ENCODE peak calls at places on chromosomes 12 and 14, in ten cellular contexts. One of them, this sample, is unnamed.

GRCh38 chr14:70808402-70809237 is 693 bp downstream of the MAP3K9 start:
- DNase-seq in uterus: no peak
- DNase-seq in tibial artery: no peak
- DNase-seq in CD8-positive, alpha-beta memory T cell: peak; percentile 28
- DNase-seq in PC-9: no peak
- DNase-seq in neuronal stem cell: peak; percentile 51
- DNase-seq in heart right ventricle: peak; percentile 21
- DNase-seq in left ventricle myocardium inferior: peak; percentile 23
- DNase-seq in stomach: peak; percentile 39
- DNase-seq in body of pancreas: peak; percentile 45
- DNase-seq in this sample: peak; percentile 48

GRCh38 chr12:49698619-49699545 is 8.3 kb downstream of the FMNL3 start:
- DNase-seq in uterus: peak; percentile 22
- DNase-seq in tibial artery: peak; percentile 76
- DNase-seq in CD8-positive, alpha-beta memory T cell: peak; percentile 40
- DNase-seq in PC-9: no peak
- DNase-seq in neuronal stem cell: no peak
- DNase-seq in heart right ventricle: peak; percentile 33
- DNase-seq in left ventricle myocardium inferior: peak; percentile 40
- DNase-seq in stomach: no peak
- DNase-seq in body of pancreas: no peak
- DNase-seq in this sample: peak; percentile 23

GRCh38 chr12:42584539-42585174 is 4.9 kb downstream of the PRICKLE1 start:
- DNase-seq in uterus: no peak
- DNase-seq in tibial artery: no peak
- DNase-seq in CD8-positive, alpha-beta memory T cell: no peak
- DNase-seq in PC-9: no peak
- DNase-seq in neuronal stem cell: no peak
- DNase-seq in heart right ventricle: no peak
- DNase-seq in left ventricle myocardium inferior: no peak
- DNase-seq in stomach: no peak
- DNase-seq in body of pancreas: no peak
- DNase-seq in this sample: no peak

GRCh38 chr12:22101749-22102243 is 55.8 kb downstream of the CMAS start:
- DNase-seq in uterus: no peak
- DNase-seq in tibial artery: no peak
- DNase-seq in CD8-positive, alpha-beta memory T cell: no peak
- DNase-seq in PC-9: no peak
- DNase-seq in neuronal stem cell: no peak
- DNase-seq in heart right ventricle: no peak
- DNase-seq in left ventricle myocardium inferior: no peak
- DNase-seq in stomach: no peak
- DNase-seq in body of pancreas: no peak
- DNase-seq in this sample: no peak

GRCh38 chr12:128621304-128621703 is 202.5 kb downstream of the SLC15A4 start:
- DNase-seq in uterus: no peak
- DNase-seq in tibial artery: no peak
- DNase-seq in CD8-positive, alpha-beta memory T cell: no peak
- DNase-seq in PC-9: no peak
- DNase-seq in neuronal stem cell: no peak
- DNase-seq in heart right ventricle: no peak
- DNase-seq in left ventricle myocardium inferior: no peak
- DNase-seq in stomach: no peak
- DNase-seq in body of pancreas: no peak
- DNase-seq in this sample: no peak

GRCh38 chr12:87382959-87383591 is 646.1 kb downstream of the C12orf50 start:
- DNase-seq in uterus: no peak
- DNase-seq in tibial artery: no peak
- DNase-seq in CD8-positive, alpha-beta memory T cell: no peak
- DNase-seq in PC-9: no peak
- DNase-seq in neuronal stem cell: no peak
- DNase-seq in heart right ventricle: no peak
- DNase-seq in left ventricle myocardium inferior: no peak
- DNase-seq in stomach: no peak
- DNase-seq in body of pancreas: no peak
- DNase-seq in this sample: peak; percentile 13

GRCh38 chr12:124625867-124626675 is 58.7 kb upstream of the NCOR2 start:
- DNase-seq in uterus: peak; percentile 81
- DNase-seq in tibial artery: peak; percentile 96
- DNase-seq in CD8-positive, alpha-beta memory T cell: no peak
- DNase-seq in PC-9: peak; percentile 93
- DNase-seq in neuronal stem cell: no peak
- DNase-seq in heart right ventricle: peak; percentile 91
- DNase-seq in left ventricle myocardium inferior: peak; percentile 89
- DNase-seq in stomach: peak; percentile 66
- DNase-seq in body of pancreas: peak; percentile 28
- DNase-seq in this sample: peak; percentile 96

GRCh38 chr14:58639842-58640484 is 2.2 kb downstream of the DACT1 start:
- DNase-seq in uterus: peak; percentile 31
- DNase-seq in tibial artery: no peak
- DNase-seq in CD8-positive, alpha-beta memory T cell: no peak
- DNase-seq in PC-9: no peak
- DNase-seq in neuronal stem cell: peak; percentile 31
- DNase-seq in heart right ventricle: no peak
- DNase-seq in left ventricle myocardium inferior: no peak
- DNase-seq in stomach: no peak
- DNase-seq in body of pancreas: no peak
- DNase-seq in this sample: peak; percentile 73

GRCh38 chr14:49303952-49304516 is 282.1 kb downstream of the RPS29 start:
- DNase-seq in uterus: no peak
- DNase-seq in tibial artery: no peak
- DNase-seq in CD8-positive, alpha-beta memory T cell: no peak
- DNase-seq in PC-9: no peak
- DNase-seq in neuronal stem cell: peak; percentile 71
- DNase-seq in heart right ventricle: no peak
- DNase-seq in left ventricle myocardium inferior: no peak
- DNase-seq in stomach: no peak
- DNase-seq in body of pancreas: peak; percentile 11
- DNase-seq in this sample: peak; percentile 1

GRCh38 chr12:27398466-27398865 is 48.1 kb upstream of the SMCO2 start:
- DNase-seq in uterus: no peak
- DNase-seq in tibial artery: no peak
- DNase-seq in CD8-positive, alpha-beta memory T cell: no peak
- DNase-seq in PC-9: no peak
- DNase-seq in neuronal stem cell: no peak
- DNase-seq in heart right ventricle: no peak
- DNase-seq in left ventricle myocardium inferior: no peak
- DNase-seq in stomach: no peak
- DNase-seq in body of pancreas: no peak
- DNase-seq in this sample: no peak

GRCh38 chr12:26704684-26705475 is 128.1 kb downstream of the ITPR2 start:
- DNase-seq in uterus: no peak
- DNase-seq in tibial artery: no peak
- DNase-seq in CD8-positive, alpha-beta memory T cell: no peak
- DNase-seq in PC-9: no peak
- DNase-seq in neuronal stem cell: no peak
- DNase-seq in heart right ventricle: no peak
- DNase-seq in left ventricle myocardium inferior: no peak
- DNase-seq in stomach: no peak
- DNase-seq in body of pancreas: no peak
- DNase-seq in this sample: peak; percentile 64

GRCh38 chr14:73269729-73270651 is 32.7 kb downstream of the PAPLN start:
- DNase-seq in uterus: no peak
- DNase-seq in tibial artery: no peak
- DNase-seq in CD8-positive, alpha-beta memory T cell: no peak
- DNase-seq in PC-9: no peak
- DNase-seq in neuronal stem cell: no peak
- DNase-seq in heart right ventricle: peak; percentile 67
- DNase-seq in left ventricle myocardium inferior: peak; percentile 64
- DNase-seq in stomach: peak; percentile 64
- DNase-seq in body of pancreas: peak; percentile 40
- DNase-seq in this sample: peak; percentile 17

GRCh38 chr12:69570545-69571399 is 14.5 kb upstream of the CCT2 start:
- DNase-seq in uterus: peak; percentile 63
- DNase-seq in tibial artery: no peak
- DNase-seq in CD8-positive, alpha-beta memory T cell: peak; percentile 54
- DNase-seq in PC-9: peak; percentile 55
- DNase-seq in neuronal stem cell: peak; percentile 39
- DNase-seq in heart right ventricle: no peak
- DNase-seq in left ventricle myocardium inferior: no peak
- DNase-seq in stomach: peak; percentile 49
- DNase-seq in body of pancreas: peak; percentile 62
- DNase-seq in this sample: peak; percentile 69

GRCh38 chr12:49706351-49707126 is 666 bp downstream of the FMNL3 start:
- DNase-seq in uterus: no peak
- DNase-seq in tibial artery: peak; percentile 79
- DNase-seq in CD8-positive, alpha-beta memory T cell: no peak
- DNase-seq in PC-9: no peak
- DNase-seq in neuronal stem cell: no peak
- DNase-seq in heart right ventricle: peak; percentile 47
- DNase-seq in left ventricle myocardium inferior: peak; percentile 42
- DNase-seq in stomach: peak; percentile 26
- DNase-seq in body of pancreas: no peak
- DNase-seq in this sample: no peak

DNA sequence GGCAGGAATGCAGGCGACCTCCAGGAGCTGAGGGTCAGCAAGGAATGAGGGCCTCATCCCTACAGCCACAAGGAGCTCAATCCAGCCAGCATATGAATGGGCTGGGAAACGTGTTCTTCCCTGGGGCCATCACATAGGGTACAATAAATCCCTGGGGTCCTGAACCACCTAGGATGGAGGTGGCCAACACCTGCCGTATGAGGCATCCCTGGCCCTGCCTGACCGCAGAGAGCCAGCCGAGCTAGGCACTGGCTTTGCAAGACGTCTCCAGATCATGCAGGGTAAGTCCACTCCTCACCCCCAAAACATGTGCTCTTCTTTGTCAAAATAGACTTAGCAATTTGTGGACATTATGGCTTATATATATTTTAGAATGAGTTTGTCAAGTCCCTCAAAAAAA is 303.7 kb upstream of the DIO3 start:
- DNase-seq in uterus: no peak
- DNase-seq in tibial artery: no peak
- DNase-seq in CD8-positive, alpha-beta memory T cell: no peak
- DNase-seq in PC-9: no peak
- DNase-seq in neuronal stem cell: no peak
- DNase-seq in heart right ventricle: no peak
- DNase-seq in left ventricle myocardium inferior: no peak
- DNase-seq in stomach: no peak
- DNase-seq in body of pancreas: no peak
- DNase-seq in this sample: no peak
- H3K36me3 ChIP-seq in uterus: no peaks in the 10 kb centered on the region
- H3K36me3 ChIP-seq in tibial artery: no peaks in the 10 kb centered on the region
- H3K36me3 ChIP-seq in CD8-positive, alpha-beta memory T cell: no peaks in the 10 kb centered on the region
- H3K36me3 ChIP-seq in PC-9: no peaks in the 10 kb centered on the region
- H3K36me3 ChIP-seq in neuronal stem cell: no peaks in the 10 kb centered on the region
- H3K36me3 ChIP-seq in heart right ventricle: no peaks in the 10 kb centered on the region
- H3K36me3 ChIP-seq in left ventricle myocardium inferior: no peaks in the 10 kb centered on the region
- H3K36me3 ChIP-seq in stomach: no peaks in the 10 kb centered on the region
- H3K36me3 ChIP-seq in body of pancreas: no peaks in the 10 kb centered on the region
- H3K36me3 ChIP-seq in this sample: no peaks in the 10 kb centered on the region

GRCh38 chr14:68969278-68969677 is 9.8 kb downstream of the ACTN1 start:
- DNase-seq in uterus: no peak
- DNase-seq in tibial artery: no peak
- DNase-seq in CD8-positive, alpha-beta memory T cell: no peak
- DNase-seq in PC-9: no peak
- DNase-seq in neuronal stem cell: no peak
- DNase-seq in heart right ventricle: no peak
- DNase-seq in left ventricle myocardium inferior: no peak
- DNase-seq in stomach: no peak
- DNase-seq in body of pancreas: no peak
- DNase-seq in this sample: no peak
- H3K4me1 ChIP-seq in uterus: peaks cover 46% of the 10 kb centered on the region
- H3K4me1 ChIP-seq in tibial artery: peaks cover 4% of the 10 kb centered on the region
- H3K4me1 ChIP-seq in CD8-positive, alpha-beta memory T cell: peaks cover 79% of the 10 kb centered on the region
- H3K4me1 ChIP-seq in PC-9: peaks cover 39% of the 10 kb centered on the region
- H3K4me1 ChIP-seq in neuronal stem cell: peaks cover 6% of the 10 kb centered on the region
- H3K4me1 ChIP-seq in heart right ventricle: peaks cover 98% of the 10 kb centered on the region
- H3K4me1 ChIP-seq in left ventricle myocardium inferior: peaks cover 88% of the 10 kb centered on the region
- H3K4me1 ChIP-seq in stomach: peaks cover 82% of the 10 kb centered on the region
- H3K4me1 ChIP-seq in body of pancreas: peaks cover 77% of the 10 kb centered on the region
- H3K4me1 ChIP-seq in this sample: peaks cover 21% of the 10 kb centered on the region

GRCh38 chr12:77060883-77061240 is 4.5 kb downstream of the E2F7 start:
- DNase-seq in uterus: no peak
- DNase-seq in tibial artery: no peak
- DNase-seq in CD8-positive, alpha-beta memory T cell: no peak
- DNase-seq in PC-9: no peak
- DNase-seq in neuronal stem cell: no peak
- DNase-seq in heart right ventricle: no peak
- DNase-seq in left ventricle myocardium inferior: no peak
- DNase-seq in stomach: no peak
- DNase-seq in body of pancreas: no peak
- DNase-seq in this sample: no peak
- H3K36me3 ChIP-seq in uterus: no peaks in the 10 kb centered on the region
- H3K36me3 ChIP-seq in tibial artery: no peaks in the 10 kb centered on the region
- H3K36me3 ChIP-seq in CD8-positive, alpha-beta memory T cell: no peaks in the 10 kb centered on the region
- H3K36me3 ChIP-seq in PC-9: no peaks in the 10 kb centered on the region
- H3K36me3 ChIP-seq in neuronal stem cell: peaks cover 24% of the 10 kb centered on the region
- H3K36me3 ChIP-seq in heart right ventricle: no peaks in the 10 kb centered on the region
- H3K36me3 ChIP-seq in left ventricle myocardium inferior: no peaks in the 10 kb centered on the region
- H3K36me3 ChIP-seq in stomach: no peaks in the 10 kb centered on the region
- H3K36me3 ChIP-seq in body of pancreas: no peaks in the 10 kb centered on the region
- H3K36me3 ChIP-seq in this sample: no peaks in the 10 kb centered on the region

GRCh38 chr12:75634244-75635222 is 123.1 kb upstream of the KRR1 start:
- DNase-seq in uterus: no peak
- DNase-seq in tibial artery: no peak
- DNase-seq in CD8-positive, alpha-beta memory T cell: no peak
- DNase-seq in PC-9: no peak
- DNase-seq in neuronal stem cell: no peak
- DNase-seq in heart right ventricle: no peak
- DNase-seq in left ventricle myocardium inferior: no peak
- DNase-seq in stomach: no peak
- DNase-seq in body of pancreas: no peak
- DNase-seq in this sample: no peak

GRCh38 chr12:75636607-75637006 is 125.2 kb upstream of the KRR1 start:
- DNase-seq in uterus: no peak
- DNase-seq in tibial artery: no peak
- DNase-seq in CD8-positive, alpha-beta memory T cell: no peak
- DNase-seq in PC-9: no peak
- DNase-seq in neuronal stem cell: no peak
- DNase-seq in heart right ventricle: no peak
- DNase-seq in left ventricle myocardium inferior: no peak
- DNase-seq in stomach: no peak
- DNase-seq in body of pancreas: no peak
- DNase-seq in this sample: no peak

GRCh38 chr12:75638792-75639191 is 127.4 kb upstream of the KRR1 start:
- DNase-seq in uterus: no peak
- DNase-seq in tibial artery: no peak
- DNase-seq in CD8-positive, alpha-beta memory T cell: no peak
- DNase-seq in PC-9: no peak
- DNase-seq in neuronal stem cell: no peak
- DNase-seq in heart right ventricle: no peak
- DNase-seq in left ventricle myocardium inferior: no peak
- DNase-seq in stomach: no peak
- DNase-seq in body of pancreas: no peak
- DNase-seq in this sample: no peak

GRCh38 chr12:75633789-75634188 is 122.4 kb upstream of the KRR1 start:
- DNase-seq in uterus: no peak
- DNase-seq in tibial artery: no peak
- DNase-seq in CD8-positive, alpha-beta memory T cell: no peak
- DNase-seq in PC-9: no peak
- DNase-seq in neuronal stem cell: no peak
- DNase-seq in heart right ventricle: no peak
- DNase-seq in left ventricle myocardium inferior: no peak
- DNase-seq in stomach: no peak
- DNase-seq in body of pancreas: no peak
- DNase-seq in this sample: no peak

GRCh38 chr12:75635606-75636444 is 124.4 kb upstream of the KRR1 start:
- DNase-seq in uterus: no peak
- DNase-seq in tibial artery: no peak
- DNase-seq in CD8-positive, alpha-beta memory T cell: peak; percentile 15
- DNase-seq in PC-9: peak; percentile 47
- DNase-seq in neuronal stem cell: no peak
- DNase-seq in heart right ventricle: no peak
- DNase-seq in left ventricle myocardium inferior: no peak
- DNase-seq in stomach: no peak
- DNase-seq in body of pancreas: no peak
- DNase-seq in this sample: no peak
- H3K4me1 ChIP-seq in uterus: no peaks in the 10 kb centered on the region
- H3K4me1 ChIP-seq in tibial artery: no peaks in the 10 kb centered on the region
- H3K4me1 ChIP-seq in CD8-positive, alpha-beta memory T cell: peaks cover 2% of the 10 kb centered on the region
- H3K4me1 ChIP-seq in PC-9: peaks cover 16% of the 10 kb centered on the region
- H3K4me1 ChIP-seq in neuronal stem cell: no peaks in the 10 kb centered on the region
- H3K4me1 ChIP-seq in heart right ventricle: peaks cover 3% of the 10 kb centered on the region
- H3K4me1 ChIP-seq in left ventricle myocardium inferior: no peaks in the 10 kb centered on the region
- H3K4me1 ChIP-seq in stomach: no peaks in the 10 kb centered on the region
- H3K4me1 ChIP-seq in body of pancreas: no peaks in the 10 kb centered on the region
- H3K4me1 ChIP-seq in this sample: no peaks in the 10 kb centered on the region

This sample was measured in small intestine.